ENCODE peak calls at places on chromosomes 2 and 18, in four cellular contexts. T is central memory CD4-positive, alpha-beta T cell; Q is stimulated activated naive CD8-positive, alpha-beta T cell treated with anti-CD3 and anti-CD28 coated beads, Interleukin-15, Interleukin-2, amounts not matched to agents 100 U/mL and 50 U/mL, for 24 hours; C is mucosa of descending colon. K is an unnamed sample.

GRCh38 chr18:35409921-35410320 is 32.8 kb upstream of the ZNF396 start:
- DNase-seq in T (no peak), Q (no peak), C (peak; percentile 80), K (no peak)

GRCh38 chr18:31658670-31659573 is 25.5 kb downstream of the B4GALT6 start:
- DNase-seq in T (no peak), Q (no peak), C (no peak), K (no peak)

GRCh38 chr2:188776634-188777033 is 197.5 kb upstream of the COL3A1 start:
- DNase-seq in T (no peak), Q (no peak), C (no peak), K (no peak)

GRCh38 chr2:27992787-27993747 is 102.5 kb downstream of the BABAM2 start:
- DNase-seq in T (no peak), Q (no peak), C (no peak), K (no peak)

GRCh38 chr2:183341057-183341456 is 216.8 kb downstream of the NUP35 start:
- DNase-seq in T (no peak), Q (no peak), C (no peak), K (no peak)

GRCh38 chr2:1318366-1319009 is 94.8 kb upstream of the TPO start:
- DNase-seq in T (no peak), Q (no peak), C (no peak), K (no peak)

GRCh38 chr2:234544659-234545611 is 48.1 kb upstream of the ARL4C start:
- DNase-seq in T (peak; percentile 65), Q (peak; percentile 79), C (peak; percentile 75), K (peak; percentile 67)

GRCh38 chr2:230054079-230054478 is 14.6 kb downstream of the SLC16A14 start:
- DNase-seq in T (no peak), Q (no peak), C (no peak), K (no peak)

GRCh38 chr2:18094277-18094676 is 215.8 kb downstream of the KCNS3 start:
- DNase-seq in T (no peak), Q (no peak), C (no peak), K (no peak)

GRCh38 chr2:169001116-169001815 is 29.9 kb downstream of the ABCB11 start:
- DNase-seq in T (no peak), Q (peak; percentile 37), C (no peak), K (no peak)

GRCh38 chr18:75548353-75548752 is 120.8 kb upstream of the SMIM21 start:
- DNase-seq in T (no peak), Q (no peak), C (no peak), K (no peak)

K was measured in T-cell.